ENCODE peak calls at places on chromosome 2, in ten cellular contexts. One of them, this sample, is unnamed.

GRCh38 chr2:181613241-181613640 is 43.7 kb downstream of the CERKL start:
- DNase-seq in T-helper 17 cell: no peak
- DNase-seq in stimulated activated CD8-positive, alpha-beta memory T cell treated with anti-CD3 and anti-CD28 coated beads, Interleukin-15, amount 100 ng/mL, for 24 hours: no peak
- DNase-seq in sciatic nerve: no peak
- DNase-seq in CD8-positive, alpha-beta T cell: no peak
- DNase-seq in fibroblast of villous mesenchyme: no peak
- DNase-seq in NCI-H510A: no peak
- DNase-seq in Peyer's patch: no peak
- DNase-seq in Kasumi-1: no peak
- DNase-seq in GM12878: no peak
- DNase-seq in this sample: no peak

GRCh38 chr2:118059919-118060478 is 28.3 kb upstream of the INSIG2 start:
- DNase-seq in stimulated activated CD8-positive, alpha-beta memory T cell treated with anti-CD3 and anti-CD28 coated beads, Interleukin-15, amount 100 ng/mL, for 24 hours: no peak
- DNase-seq in Peyer's patch: no peak
- DNase-seq in Kasumi-1: no peak
- DNase-seq in sciatic nerve: no peak
- DNase-seq in GM12878: peak
- DNase-seq in NCI-H510A: no peak
- DNase-seq in CD8-positive, alpha-beta T cell: no peak
- DNase-seq in fibroblast of villous mesenchyme: peak
- DNase-seq in T-helper 17 cell: no peak
- DNase-seq in this sample: no peak

GRCh38 chr2:35082072-35082471 is 1273.5 kb upstream of the CRIM1 start:
- DNase-seq in CD8-positive, alpha-beta T cell: no peak
- DNase-seq in fibroblast of villous mesenchyme: no peak
- DNase-seq in Peyer's patch: no peak
- DNase-seq in sciatic nerve: no peak
- DNase-seq in NCI-H510A: no peak
- DNase-seq in T-helper 17 cell: no peak
- DNase-seq in GM12878: no peak
- DNase-seq in stimulated activated CD8-positive, alpha-beta memory T cell treated with anti-CD3 and anti-CD28 coated beads, Interleukin-15, amount 100 ng/mL, for 24 hours: no peak
- DNase-seq in Kasumi-1: no peak
- DNase-seq in this sample: no peak

GRCh38 chr2:107027205-107027604 is 141.2 kb upstream of the ST6GAL2 start:
- DNase-seq in fibroblast of villous mesenchyme: peak
- DNase-seq in T-helper 17 cell: no peak
- DNase-seq in stimulated activated CD8-positive, alpha-beta memory T cell treated with anti-CD3 and anti-CD28 coated beads, Interleukin-15, amount 100 ng/mL, for 24 hours: no peak
- DNase-seq in Kasumi-1: no peak
- DNase-seq in Peyer's patch: no peak
- DNase-seq in CD8-positive, alpha-beta T cell: no peak
- DNase-seq in sciatic nerve: no peak
- DNase-seq in NCI-H510A: no peak
- DNase-seq in GM12878: no peak
- DNase-seq in this sample: no peak

GRCh38 chr2:26612522-26613240 is 28.5 kb downstream of the CIB4 start:
- DNase-seq in NCI-H510A: no peak
- DNase-seq in CD8-positive, alpha-beta T cell: no peak
- DNase-seq in Peyer's patch: no peak
- DNase-seq in fibroblast of villous mesenchyme: no peak
- DNase-seq in sciatic nerve: peak
- DNase-seq in Kasumi-1: peak
- DNase-seq in GM12878: no peak
- DNase-seq in T-helper 17 cell: no peak
- DNase-seq in stimulated activated CD8-positive, alpha-beta memory T cell treated with anti-CD3 and anti-CD28 coated beads, Interleukin-15, amount 100 ng/mL, for 24 hours: no peak
- DNase-seq in this sample: no peak

GRCh38 chr2:238573916-238574315 is 147.2 kb downstream of the ASB1 start:
- DNase-seq in NCI-H510A: no peak
- DNase-seq in Peyer's patch: no peak
- DNase-seq in fibroblast of villous mesenchyme: no peak
- DNase-seq in Kasumi-1: no peak
- DNase-seq in CD8-positive, alpha-beta T cell: no peak
- DNase-seq in GM12878: no peak
- DNase-seq in stimulated activated CD8-positive, alpha-beta memory T cell treated with anti-CD3 and anti-CD28 coated beads, Interleukin-15, amount 100 ng/mL, for 24 hours: no peak
- DNase-seq in sciatic nerve: no peak
- DNase-seq in T-helper 17 cell: no peak
- DNase-seq in this sample: no peak

GRCh38 chr2:110770696-110771425 is 38.5 kb downstream of the ACOXL start:
- DNase-seq in Peyer's patch: no peak
- DNase-seq in stimulated activated CD8-positive, alpha-beta memory T cell treated with anti-CD3 and anti-CD28 coated beads, Interleukin-15, amount 100 ng/mL, for 24 hours: no peak
- DNase-seq in T-helper 17 cell: no peak
- DNase-seq in fibroblast of villous mesenchyme: peak
- DNase-seq in NCI-H510A: peak
- DNase-seq in CD8-positive, alpha-beta T cell: no peak
- DNase-seq in Kasumi-1: no peak
- DNase-seq in GM12878: no peak
- DNase-seq in sciatic nerve: no peak
- DNase-seq in this sample: no peak

GRCh38 chr2:8539743-8540551 is 141.9 kb upstream of the ID2 start:
- DNase-seq in Kasumi-1: peak
- DNase-seq in fibroblast of villous mesenchyme: no peak
- DNase-seq in sciatic nerve: peak
- DNase-seq in stimulated activated CD8-positive, alpha-beta memory T cell treated with anti-CD3 and anti-CD28 coated beads, Interleukin-15, amount 100 ng/mL, for 24 hours: no peak
- DNase-seq in GM12878: no peak
- DNase-seq in CD8-positive, alpha-beta T cell: no peak
- DNase-seq in Peyer's patch: no peak
- DNase-seq in NCI-H510A: peak
- DNase-seq in T-helper 17 cell: no peak
- DNase-seq in this sample: no peak

GRCh38 chr2:126399001-126399400 is 257.0 kb upstream of the GYPC start:
- DNase-seq in Peyer's patch: no peak
- DNase-seq in CD8-positive, alpha-beta T cell: no peak
- DNase-seq in Kasumi-1: no peak
- DNase-seq in GM12878: no peak
- DNase-seq in stimulated activated CD8-positive, alpha-beta memory T cell treated with anti-CD3 and anti-CD28 coated beads, Interleukin-15, amount 100 ng/mL, for 24 hours: no peak
- DNase-seq in T-helper 17 cell: no peak
- DNase-seq in fibroblast of villous mesenchyme: no peak
- DNase-seq in sciatic nerve: no peak
- DNase-seq in NCI-H510A: no peak
- DNase-seq in this sample: peak

GRCh38 chr2:200383380-200384110 is 77.1 kb downstream of the SPATS2L start:
- DNase-seq in fibroblast of villous mesenchyme: peak
- DNase-seq in stimulated activated CD8-positive, alpha-beta memory T cell treated with anti-CD3 and anti-CD28 coated beads, Interleukin-15, amount 100 ng/mL, for 24 hours: no peak
- DNase-seq in Kasumi-1: no peak
- DNase-seq in GM12878: peak
- DNase-seq in sciatic nerve: no peak
- DNase-seq in NCI-H510A: no peak
- DNase-seq in Peyer's patch: no peak
- DNase-seq in T-helper 17 cell: no peak
- DNase-seq in CD8-positive, alpha-beta T cell: no peak
- DNase-seq in this sample: peak

GRCh38 chr2:33432871-33433270 is 43.6 kb upstream of the RASGRP3 start:
- DNase-seq in sciatic nerve: no peak
- DNase-seq in NCI-H510A: no peak
- DNase-seq in Peyer's patch: no peak
- DNase-seq in Kasumi-1: no peak
- DNase-seq in GM12878: no peak
- DNase-seq in fibroblast of villous mesenchyme: no peak
- DNase-seq in T-helper 17 cell: no peak
- DNase-seq in CD8-positive, alpha-beta T cell: no peak
- DNase-seq in stimulated activated CD8-positive, alpha-beta memory T cell treated with anti-CD3 and anti-CD28 coated beads, Interleukin-15, amount 100 ng/mL, for 24 hours: no peak
- DNase-seq in this sample: no peak

GRCh38 chr2:29397743-29398142 is 282.5 kb downstream of the CLIP4 start:
- DNase-seq in Peyer's patch: no peak
- DNase-seq in NCI-H510A: no peak
- DNase-seq in Kasumi-1: no peak
- DNase-seq in T-helper 17 cell: no peak
- DNase-seq in fibroblast of villous mesenchyme: no peak
- DNase-seq in stimulated activated CD8-positive, alpha-beta memory T cell treated with anti-CD3 and anti-CD28 coated beads, Interleukin-15, amount 100 ng/mL, for 24 hours: no peak
- DNase-seq in sciatic nerve: no peak
- DNase-seq in GM12878: no peak
- DNase-seq in CD8-positive, alpha-beta T cell: no peak
- DNase-seq in this sample: no peak

GRCh38 chr2:175373001-175373727 is 191.7 kb upstream of the ATP5MC3 start:
- DNase-seq in Peyer's patch: no peak
- DNase-seq in sciatic nerve: no peak
- DNase-seq in CD8-positive, alpha-beta T cell: no peak
- DNase-seq in fibroblast of villous mesenchyme: peak
- DNase-seq in stimulated activated CD8-positive, alpha-beta memory T cell treated with anti-CD3 and anti-CD28 coated beads, Interleukin-15, amount 100 ng/mL, for 24 hours: no peak
- DNase-seq in NCI-H510A: no peak
- DNase-seq in GM12878: no peak
- DNase-seq in Kasumi-1: peak
- DNase-seq in T-helper 17 cell: no peak
- DNase-seq in this sample: no peak

GRCh38 chr2:168920504-168921157 is 19.5 kb downstream of the G6PC2 start:
- DNase-seq in stimulated activated CD8-positive, alpha-beta memory T cell treated with anti-CD3 and anti-CD28 coated beads, Interleukin-15, amount 100 ng/mL, for 24 hours: no peak
- DNase-seq in T-helper 17 cell: no peak
- DNase-seq in NCI-H510A: no peak
- DNase-seq in fibroblast of villous mesenchyme: peak
- DNase-seq in Kasumi-1: peak
- DNase-seq in Peyer's patch: no peak
- DNase-seq in GM12878: no peak
- DNase-seq in CD8-positive, alpha-beta T cell: no peak
- DNase-seq in sciatic nerve: no peak
- DNase-seq in this sample: peak

GRCh38 chr2:104901037-104901851 is 47.3 kb downstream of the POU3F3 start:
- DNase-seq in GM12878: no peak
- DNase-seq in sciatic nerve: no peak
- DNase-seq in NCI-H510A: peak
- DNase-seq in T-helper 17 cell: no peak
- DNase-seq in fibroblast of villous mesenchyme: no peak
- DNase-seq in Peyer's patch: peak
- DNase-seq in stimulated activated CD8-positive, alpha-beta memory T cell treated with anti-CD3 and anti-CD28 coated beads, Interleukin-15, amount 100 ng/mL, for 24 hours: no peak
- DNase-seq in Kasumi-1: no peak
- DNase-seq in CD8-positive, alpha-beta T cell: no peak
- DNase-seq in this sample: no peak

GRCh38 chr2:122831644-122832043 is 1076.2 kb downstream of the TSN start:
- DNase-seq in CD8-positive, alpha-beta T cell: no peak
- DNase-seq in sciatic nerve: no peak
- DNase-seq in NCI-H510A: no peak
- DNase-seq in Peyer's patch: no peak
- DNase-seq in GM12878: no peak
- DNase-seq in stimulated activated CD8-positive, alpha-beta memory T cell treated with anti-CD3 and anti-CD28 coated beads, Interleukin-15, amount 100 ng/mL, for 24 hours: no peak
- DNase-seq in T-helper 17 cell: no peak
- DNase-seq in Kasumi-1: no peak
- DNase-seq in fibroblast of villous mesenchyme: peak
- DNase-seq in this sample: no peak

GRCh38 chr2:158045362-158045761 is 56.3 kb upstream of the UPP2 start:
- DNase-seq in CD8-positive, alpha-beta T cell: no peak
- DNase-seq in sciatic nerve: no peak
- DNase-seq in NCI-H510A: no peak
- DNase-seq in T-helper 17 cell: no peak
- DNase-seq in GM12878: no peak
- DNase-seq in stimulated activated CD8-positive, alpha-beta memory T cell treated with anti-CD3 and anti-CD28 coated beads, Interleukin-15, amount 100 ng/mL, for 24 hours: no peak
- DNase-seq in Peyer's patch: no peak
- DNase-seq in Kasumi-1: no peak
- DNase-seq in fibroblast of villous mesenchyme: no peak
- DNase-seq in this sample: peak

GRCh38 chr2:232328516-232329460 is 49.8 kb upstream of the ALPP start:
- DNase-seq in Peyer's patch: peak
- DNase-seq in NCI-H510A: no peak
- DNase-seq in sciatic nerve: peak
- DNase-seq in stimulated activated CD8-positive, alpha-beta memory T cell treated with anti-CD3 and anti-CD28 coated beads, Interleukin-15, amount 100 ng/mL, for 24 hours: no peak
- DNase-seq in Kasumi-1: no peak
- DNase-seq in CD8-positive, alpha-beta T cell: no peak
- DNase-seq in T-helper 17 cell: peak
- DNase-seq in fibroblast of villous mesenchyme: no peak
- DNase-seq in GM12878: no peak
- DNase-seq in this sample: no peak

GRCh38 chr2:105814291-105814940 is 69.7 kb downstream of the NCK2 start:
- DNase-seq in sciatic nerve: no peak
- DNase-seq in fibroblast of villous mesenchyme: no peak
- DNase-seq in stimulated activated CD8-positive, alpha-beta memory T cell treated with anti-CD3 and anti-CD28 coated beads, Interleukin-15, amount 100 ng/mL, for 24 hours: no peak
- DNase-seq in T-helper 17 cell: no peak
- DNase-seq in Kasumi-1: no peak
- DNase-seq in CD8-positive, alpha-beta T cell: no peak
- DNase-seq in Peyer's patch: no peak
- DNase-seq in GM12878: no peak
- DNase-seq in NCI-H510A: no peak
- DNase-seq in this sample: no peak

GRCh38 chr2:105893011-105893995 is 148.6 kb downstream of the NCK2 start:
- DNase-seq in CD8-positive, alpha-beta T cell: no peak
- DNase-seq in Kasumi-1: no peak
- DNase-seq in fibroblast of villous mesenchyme: no peak
- DNase-seq in sciatic nerve: no peak
- DNase-seq in GM12878: no peak
- DNase-seq in NCI-H510A: no peak
- DNase-seq in stimulated activated CD8-positive, alpha-beta memory T cell treated with anti-CD3 and anti-CD28 coated beads, Interleukin-15, amount 100 ng/mL, for 24 hours: no peak
- DNase-seq in Peyer's patch: no peak
- DNase-seq in T-helper 17 cell: no peak
- DNase-seq in this sample: no peak

GRCh38 chr2:30709516-30709915 is 97.7 kb downstream of the CAPN13 start:
- DNase-seq in NCI-H510A: no peak
- DNase-seq in sciatic nerve: no peak
- DNase-seq in CD8-positive, alpha-beta T cell: no peak
- DNase-seq in stimulated activated CD8-positive, alpha-beta memory T cell treated with anti-CD3 and anti-CD28 coated beads, Interleukin-15, amount 100 ng/mL, for 24 hours: no peak
- DNase-seq in GM12878: no peak
- DNase-seq in Peyer's patch: no peak
- DNase-seq in fibroblast of villous mesenchyme: no peak
- DNase-seq in T-helper 17 cell: no peak
- DNase-seq in Kasumi-1: no peak
- DNase-seq in this sample: no peak

GRCh38 chr2:47265158-47265557 is 110.0 kb upstream of the STPG4 start:
- DNase-seq in fibroblast of villous mesenchyme: no peak
- DNase-seq in T-helper 17 cell: no peak
- DNase-seq in Kasumi-1: no peak
- DNase-seq in sciatic nerve: no peak
- DNase-seq in GM12878: no peak
- DNase-seq in CD8-positive, alpha-beta T cell: no peak
- DNase-seq in NCI-H510A: no peak
- DNase-seq in stimulated activated CD8-positive, alpha-beta memory T cell treated with anti-CD3 and anti-CD28 coated beads, Interleukin-15, amount 100 ng/mL, for 24 hours: no peak
- DNase-seq in Peyer's patch: no peak
- DNase-seq in this sample: no peak

GRCh38 chr2:40103163-40103562 is 324.1 kb upstream of the THUMPD2 start:
- DNase-seq in fibroblast of villous mesenchyme: peak
- DNase-seq in CD8-positive, alpha-beta T cell: no peak
- DNase-seq in sciatic nerve: no peak
- DNase-seq in stimulated activated CD8-positive, alpha-beta memory T cell treated with anti-CD3 and anti-CD28 coated beads, Interleukin-15, amount 100 ng/mL, for 24 hours: no peak
- DNase-seq in GM12878: no peak
- DNase-seq in Peyer's patch: no peak
- DNase-seq in NCI-H510A: no peak
- DNase-seq in Kasumi-1: no peak
- DNase-seq in T-helper 17 cell: no peak
- DNase-seq in this sample: no peak

GRCh38 chr2:30436859-30437435 is 10.1 kb upstream of the LCLAT1 start:
- DNase-seq in Kasumi-1: no peak
- DNase-seq in T-helper 17 cell: no peak
- DNase-seq in sciatic nerve: no peak
- DNase-seq in fibroblast of villous mesenchyme: no peak
- DNase-seq in GM12878: no peak
- DNase-seq in Peyer's patch: no peak
- DNase-seq in stimulated activated CD8-positive, alpha-beta memory T cell treated with anti-CD3 and anti-CD28 coated beads, Interleukin-15, amount 100 ng/mL, for 24 hours: no peak
- DNase-seq in CD8-positive, alpha-beta T cell: no peak
- DNase-seq in NCI-H510A: no peak
- DNase-seq in this sample: no peak